ENCODE peak calls at places on chromosomes 5 and 9, in eight cellular contexts. B, V, Y, M, G, D, P and Z are unnamed samples.

GRCh38 chr5:67182406-67182805 is 14.2 kb downstream of the CD180 start:
- DNase-seq in B (peak; percentile 36), V (peak; percentile 66), Y (no peak), M (peak; percentile 81), G (peak; percentile 86), D (no peak), P (no peak), Z (peak; percentile 70)

GRCh38 chr9:89955144-89955543 is 350.3 kb downstream of the GADD45G start:
- DNase-seq in B (no peak), V (no peak), Y (no peak), M (no peak), G (no peak), D (no peak), P (no peak), Z (no peak)

GRCh38 chr5:107542428-107542827 is 128.3 kb downstream of the EFNA5 start:
- DNase-seq in B (no peak), V (peak; percentile 66), Y (peak; percentile 61), M (peak; percentile 87), G (peak; percentile 98), D (peak; percentile 92), P (peak; percentile 95), Z (peak; percentile 87)

GRCh38 chr9:36625006-36625600 is 52.4 kb downstream of the MELK start:
- DNase-seq in B (no peak), V (no peak), Y (no peak), M (peak; percentile 74), G (peak; percentile 67), D (no peak), P (no peak), Z (no peak)

GRCh38 chr5:38591450-38591849 is 35.0 kb upstream of the LIFR start:
- DNase-seq in B (no peak), V (no peak), Y (no peak), M (no peak), G (no peak), D (no peak), P (no peak), Z (no peak)

GRCh38 chr9:120876842-120877240 is at the start of gene PHF19:
- DNase-seq in B (peak; percentile 41), V (no peak), Y (peak; percentile 23), M (no peak), G (no peak), D (no peak), P (no peak), Z (no peak)

GRCh38 chr9:17810728-17811634 is 232.1 kb downstream of the SH3GL2 start:
- DNase-seq in B (peak; percentile 87), V (no peak), Y (peak; percentile 41), M (peak; percentile 70), G (peak; percentile 59), D (peak; percentile 65), P (peak; percentile 8), Z (no peak)

GRCh38 chr9:77170991-77171699 is 6.2 kb upstream of the VPS13A start:
- DNase-seq in B (no peak), V (no peak), Y (peak; percentile 99), M (no peak), G (no peak), D (no peak), P (no peak), Z (no peak)

GRCh38 chr9:105243015-105243686 is 1.3 kb upstream of the SLC44A1 start:
- DNase-seq in B (peak; percentile 48), V (no peak), Y (no peak), M (no peak), G (peak; percentile 78), D (no peak), P (no peak), Z (no peak)

GRCh38 chr9:81388831-81389230 is 300.5 kb downstream of the TLE1 start:
- DNase-seq in B (no peak), V (no peak), Y (no peak), M (no peak), G (no peak), D (no peak), P (no peak), Z (no peak)

GRCh38 chr9:69895185-69895584 is 74.6 kb downstream of the CFAP95 start:
- DNase-seq in B (no peak), V (no peak), Y (no peak), M (no peak), G (no peak), D (no peak), P (no peak), Z (no peak)

GRCh38 chr9:19999491-20000057 is 210.7 kb upstream of the SLC24A2 start:
- DNase-seq in B (no peak), V (no peak), Y (no peak), M (no peak), G (peak; percentile 76), D (no peak), P (peak; percentile 17), Z (no peak)

GRCh38 chr5:135007305-135007704 is 26.7 kb downstream of the PITX1 start:
- DNase-seq in B (no peak), V (no peak), Y (no peak), M (peak; percentile 36), G (no peak), D (no peak), P (no peak), Z (no peak)

GRCh38 chr9:126565336-126566128 is 48.2 kb upstream of the LMX1B start:
- DNase-seq in B (no peak), V (no peak), Y (no peak), M (no peak), G (no peak), D (no peak), P (no peak), Z (no peak)

GRCh38 chr9:7103382-7104170 is 345.8 kb downstream of the KDM4C start:
- DNase-seq in B (peak; percentile 63), V (no peak), Y (no peak), M (no peak), G (peak; percentile 66), D (no peak), P (no peak), Z (no peak)

GRCh38 chr5:96433066-96433447 is at the start of gene PCSK1:
- DNase-seq in B (peak; percentile 64), V (no peak), Y (no peak), M (no peak), G (no peak), D (no peak), P (no peak), Z (no peak)

GRCh38 chr5:7753596-7753995 is 97.3 kb downstream of the CFAP90 start:
- DNase-seq in B (no peak), V (no peak), Y (no peak), M (no peak), G (no peak), D (no peak), P (no peak), Z (no peak)

GRCh38 chr9:33132249-33132772 is 34.8 kb downstream of the B4GALT1 start:
- DNase-seq in B (no peak), V (no peak), Y (no peak), M (peak; percentile 65), G (peak; percentile 24), D (no peak), P (peak; percentile 20), Z (peak; percentile 59)

GRCh38 chr5:65481635-65482271 is at the start of gene ADAMTS6:
- DNase-seq in B (peak; percentile 91), V (peak; percentile 80), Y (peak; percentile 70), M (peak; percentile 98), G (peak; percentile 94), D (peak; percentile 74), P (no peak), Z (peak; percentile 94)

GRCh38 chr5:65481171-65481575 is 547 bp downstream of the ADAMTS6 start:
- DNase-seq in B (no peak), V (no peak), Y (no peak), M (no peak), G (peak; percentile 64), D (no peak), P (no peak), Z (no peak)

GRCh38 chr5:65479527-65479926 is 2.2 kb downstream of the ADAMTS6 start:
- DNase-seq in B (no peak), V (no peak), Y (no peak), M (no peak), G (peak; percentile 59), D (no peak), P (no peak), Z (no peak)

GRCh38 chr5:65482280-65482726 is 583 bp upstream of the ADAMTS6 start:
- DNase-seq in B (no peak), V (no peak), Y (no peak), M (no peak), G (peak; percentile 75), D (no peak), P (no peak), Z (no peak)

DNA sequence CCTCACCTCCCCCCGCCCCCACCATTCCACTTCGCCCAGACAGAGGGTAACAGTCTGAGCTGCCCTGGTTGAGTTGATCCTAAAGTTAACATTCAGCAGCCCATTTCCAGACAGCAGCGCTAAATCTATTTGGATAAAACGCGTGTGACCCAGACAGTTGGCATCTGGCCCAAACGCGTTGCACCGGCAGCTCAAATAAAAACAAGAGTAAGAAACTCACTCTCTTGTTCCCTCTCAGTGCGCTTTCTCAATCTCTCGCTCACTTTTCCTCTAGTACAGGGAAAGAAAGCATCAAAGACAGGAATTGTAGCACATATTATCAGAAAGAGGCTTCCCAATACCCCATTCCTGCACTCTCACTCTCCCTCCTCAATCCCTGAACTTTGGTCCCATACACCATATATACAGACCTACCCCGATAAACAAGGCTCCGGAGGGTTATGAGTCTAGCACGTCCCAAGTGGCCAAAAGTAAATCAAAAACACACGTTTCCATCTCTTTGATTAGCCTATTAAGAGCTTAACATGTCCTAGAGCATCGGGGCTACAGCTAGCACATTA is 1.3 kb downstream of the ADAMTS6 start:
- DNase-seq in B (peak; percentile 39), V (peak; percentile 59), Y (peak; percentile 73), M (peak; percentile 96), G (peak; percentile 91), D (peak; percentile 72), P (no peak), Z (peak; percentile 83)
- TF ChIP-seq POLR2AphosphoS5 in B (no peak), V (no peak), Y (no peak), M (peak; percentile 86), G (peak; percentile 20), D (peak; percentile 53), P (no peak), Z (no peak)

DNA sequence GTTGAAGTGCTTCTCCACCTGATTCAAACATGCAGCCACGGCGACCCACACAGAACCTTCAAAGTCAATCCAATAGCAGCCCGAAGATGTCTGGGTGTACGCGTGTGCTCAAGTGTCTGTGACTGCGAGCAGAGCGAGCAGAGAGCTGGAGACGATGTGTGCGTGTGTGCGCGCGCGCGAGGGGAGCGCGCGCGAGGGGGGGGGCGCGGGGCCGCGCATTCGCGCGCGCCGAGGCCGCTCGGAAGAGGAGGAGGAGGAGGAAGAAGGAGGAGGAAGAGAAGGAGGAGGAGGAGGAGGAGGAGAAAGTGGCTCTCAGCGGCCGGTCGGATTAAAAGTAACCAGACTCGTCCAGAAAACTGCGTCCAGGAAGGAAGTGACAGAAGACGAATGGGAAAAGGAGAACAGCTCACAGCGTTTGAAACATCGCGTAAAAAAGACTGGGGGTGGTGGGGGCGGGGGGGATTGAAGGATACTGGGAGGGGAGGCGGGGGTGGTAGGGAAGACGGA is at the start of gene MEF2C:
- DNase-seq in B (peak; percentile 59), V (peak; percentile 57), Y (no peak), M (peak; percentile 88), G (peak; percentile 96), D (peak; percentile 51), P (no peak), Z (peak; percentile 75)
- TF ChIP-seq POLR2AphosphoS5 in B (no peak), V (peak; percentile 52), Y (no peak), M (peak; percentile 92), G (peak; percentile 45), D (peak; percentile 31), P (peak; percentile 40), Z (no peak)

GRCh38 chr9:37913480-37914153 is 9.7 kb upstream of the SLC25A51 start:
- DNase-seq in B (peak; percentile 91), V (peak; percentile 71), Y (peak; percentile 81), M (peak; percentile 87), G (peak; percentile 84), D (peak; percentile 85), P (peak; percentile 70), Z (peak; percentile 84)
- TF ChIP-seq POLR2AphosphoS5 in B (no peak), V (peak; percentile 33), Y (no peak), M (no peak), G (no peak), D (no peak), P (no peak), Z (no peak)

GRCh38 chr9:112032009-112032408 is 135.4 kb downstream of the UGCG start:
- DNase-seq in B (no peak), V (no peak), Y (no peak), M (no peak), G (no peak), D (no peak), P (no peak), Z (no peak)
- TF ChIP-seq POLR2AphosphoS5 in B (no peak), V (no peak), Y (no peak), M (no peak), G (no peak), D (no peak), P (no peak), Z (no peak)